ENCODE peak calls at places on chromosomes 5 and 9, in ten cellular contexts. O, L, V, Q, F, S, H, N, C and M are unnamed samples.

GRCh38 chr5:140235776-140236558 is 61.0 kb downstream of the CYSTM1 start:
- DNase-seq in O (no peak), L (peak; percentile 21), V (no peak), Q (no peak), F (no peak), S (no peak), H (no peak), N (no peak), C (no peak), M (peak; percentile 87)

GRCh38 chr5:122195784-122196394 is 66.5 kb downstream of the ZNF474 start:
- DNase-seq in O (no peak), L (peak; percentile 62), V (peak; percentile 57), Q (no peak), F (peak; percentile 86), S (peak; percentile 73), H (peak; percentile 71), N (no peak), C (peak; percentile 57), M (peak; percentile 68)

GRCh38 chr9:134730761-134731496 is 89.3 kb downstream of the COL5A1 start:
- DNase-seq in O (no peak), L (no peak), V (no peak), Q (no peak), F (no peak), S (no peak), H (no peak), N (peak; percentile 23), C (no peak), M (no peak)

GRCh38 chr9:107465467-107466451 is 23.8 kb downstream of the KLF4 start:
- DNase-seq in O (peak; percentile 91), L (peak; percentile 82), V (peak; percentile 55), Q (peak; percentile 84), F (peak; percentile 90), S (peak; percentile 90), H (peak; percentile 74), N (peak; percentile 81), C (peak; percentile 71), M (peak; percentile 69)

GRCh38 chr9:109411818-109412352 is 86.2 kb downstream of the PTPN3 start:
- DNase-seq in O (no peak), L (peak; percentile 10), V (peak; percentile 15), Q (no peak), F (peak; percentile 66), S (peak; percentile 54), H (peak; percentile 72), N (no peak), C (peak; percentile 43), M (peak; percentile 33)

GRCh38 chr9:113631811-113632665 is 168.5 kb downstream of the RGS3 start:
- DNase-seq in O (no peak), L (no peak), V (no peak), Q (peak; percentile 53), F (no peak), S (no peak), H (no peak), N (no peak), C (no peak), M (no peak)

GRCh38 chr5:79236364-79236969 is 536 bp downstream of the JMY start:
- DNase-seq in O (peak; percentile 78), L (peak; percentile 43), V (peak; percentile 20), Q (peak; percentile 65), F (peak; percentile 66), S (peak; percentile 65), H (peak; percentile 36), N (peak; percentile 83), C (peak; percentile 33), M (peak; percentile 41)

GRCh38 chr5:172902497-172903472 is 56.4 kb upstream of the RPL26L1 start:
- DNase-seq in O (peak; percentile 96), L (peak; percentile 87), V (peak; percentile 73), Q (peak; percentile 95), F (peak; percentile 95), S (peak; percentile 89), H (peak; percentile 93), N (peak; percentile 94), C (peak; percentile 93), M (peak; percentile 66)

GRCh38 chr5:179301796-179302195 is 43.5 kb downstream of the ADAMTS2 start:
- DNase-seq in O (peak; percentile 74), L (no peak), V (no peak), Q (no peak), F (no peak), S (no peak), H (peak; percentile 52), N (peak; percentile 68), C (no peak), M (no peak)

GRCh38 chr5:72066658-72067057 is 40.6 kb upstream of the MAP1B start:
- DNase-seq in O (no peak), L (peak; percentile 96), V (peak; percentile 71), Q (no peak), F (peak; percentile 94), S (peak; percentile 57), H (peak; percentile 79), N (no peak), C (no peak), M (peak; percentile 88)

GRCh38 chr5:82418608-82418950 is 140.4 kb upstream of the RPS23 start:
- DNase-seq in O (no peak), L (no peak), V (no peak), Q (no peak), F (no peak), S (no peak), H (no peak), N (no peak), C (no peak), M (no peak)

GRCh38 chr9:84513981-84514380 is 155.5 kb upstream of the NTRK2 start:
- DNase-seq in O (no peak), L (no peak), V (no peak), Q (no peak), F (no peak), S (no peak), H (no peak), N (no peak), C (no peak), M (peak; percentile 21)

GRCh38 chr9:63728287-63728686 is 1556.7 kb downstream of the FOXD4L5 start:
- DNase-seq in O (no peak), L (no peak), V (no peak), Q (no peak), F (no peak), S (no peak), H (no peak), N (no peak), C (no peak), M (no peak)

GRCh38 chr9:133230093-133230492 is 21.0 kb upstream of the OBP2B start:
- DNase-seq in O (no peak), L (no peak), V (no peak), Q (no peak), F (no peak), S (no peak), H (no peak), N (no peak), C (peak; percentile 3), M (no peak)

GRCh38 chr5:81751836-81752643 is 1.1 kb upstream of the SSBP2 start:
- DNase-seq in O (peak; percentile 83), L (no peak), V (no peak), Q (peak; percentile 81), F (no peak), S (no peak), H (no peak), N (peak; percentile 90), C (peak; percentile 55), M (no peak)

GRCh38 chr5:79695501-79695900 is 5.9 kb downstream of the CMYA5 start:
- DNase-seq in O (no peak), L (peak; percentile 23), V (no peak), Q (no peak), F (no peak), S (no peak), H (no peak), N (no peak), C (no peak), M (no peak)

GRCh38 chr5:93886917-93887361 is 145.5 kb upstream of the POU5F2 start:
- DNase-seq in O (no peak), L (no peak), V (no peak), Q (no peak), F (peak; percentile 40), S (no peak), H (no peak), N (no peak), C (no peak), M (no peak)

GRCh38 chr9:88991066-88992030 is at the start of gene S1PR3:
- DNase-seq in O (peak; percentile 92), L (peak; percentile 37), V (peak; percentile 36), Q (peak; percentile 86), F (peak; percentile 78), S (peak; percentile 77), H (peak; percentile 54), N (peak; percentile 93), C (peak; percentile 49), M (peak; percentile 43)
- H3K4me3 ChIP-seq in O (peak within 1 kb of the TSS; percentile 94), L (peak within 1 kb of the TSS; percentile 78), V (peak within 1 kb of the TSS; percentile 92), Q (peak within 1 kb of the TSS; percentile 77), F (peak within 1 kb of the TSS; percentile 88), S (peak within 1 kb of the TSS; percentile 77), H (peak within 1 kb of the TSS; percentile 86), N (peak within 1 kb of the TSS; percentile 82), C (peak within 1 kb of the TSS; percentile 75), M (peak within 1 kb of the TSS; percentile 36)

GRCh38 chr5:138274189-138274853 is at the start of gene GFRA3:
- DNase-seq in O (no peak), L (no peak), V (no peak), Q (no peak), F (peak; percentile 7), S (peak; percentile 28), H (peak; percentile 14), N (no peak), C (no peak), M (peak; percentile 3)
- H3K4me3 ChIP-seq in O (peak within 1 kb of the TSS; percentile 25), L (peak within 1 kb of the TSS; percentile 10), V (no peak within 1 kb of the TSS), Q (peak within 1 kb of the TSS; percentile 45), F (no peak within 1 kb of the TSS), S (no peak within 1 kb of the TSS), H (peak within 1 kb of the TSS; percentile 43), N (no peak within 1 kb of the TSS), C (peak within 1 kb of the TSS; percentile 56), M (peak within 1 kb of the TSS; percentile 16)

GRCh38 chr9:74887041-74887980 is at the start of gene TRPM6:
- DNase-seq in O (peak; percentile 92), L (peak; percentile 53), V (peak; percentile 24), Q (peak; percentile 85), F (peak; percentile 94), S (peak; percentile 86), H (peak; percentile 88), N (peak; percentile 92), C (peak; percentile 71), M (peak; percentile 84)
- H3K4me3 ChIP-seq in O (peak within 1 kb of the TSS; percentile 78), L (peak within 1 kb of the TSS; percentile 86), V (peak within 1 kb of the TSS; percentile 61), Q (peak within 1 kb of the TSS; percentile 65), F (peak within 1 kb of the TSS; percentile 79), S (peak within 1 kb of the TSS; percentile 85), H (peak within 1 kb of the TSS; percentile 69), N (peak within 1 kb of the TSS; percentile 69), C (peak within 1 kb of the TSS; percentile 53), M (peak within 1 kb of the TSS; percentile 57)

DNA sequence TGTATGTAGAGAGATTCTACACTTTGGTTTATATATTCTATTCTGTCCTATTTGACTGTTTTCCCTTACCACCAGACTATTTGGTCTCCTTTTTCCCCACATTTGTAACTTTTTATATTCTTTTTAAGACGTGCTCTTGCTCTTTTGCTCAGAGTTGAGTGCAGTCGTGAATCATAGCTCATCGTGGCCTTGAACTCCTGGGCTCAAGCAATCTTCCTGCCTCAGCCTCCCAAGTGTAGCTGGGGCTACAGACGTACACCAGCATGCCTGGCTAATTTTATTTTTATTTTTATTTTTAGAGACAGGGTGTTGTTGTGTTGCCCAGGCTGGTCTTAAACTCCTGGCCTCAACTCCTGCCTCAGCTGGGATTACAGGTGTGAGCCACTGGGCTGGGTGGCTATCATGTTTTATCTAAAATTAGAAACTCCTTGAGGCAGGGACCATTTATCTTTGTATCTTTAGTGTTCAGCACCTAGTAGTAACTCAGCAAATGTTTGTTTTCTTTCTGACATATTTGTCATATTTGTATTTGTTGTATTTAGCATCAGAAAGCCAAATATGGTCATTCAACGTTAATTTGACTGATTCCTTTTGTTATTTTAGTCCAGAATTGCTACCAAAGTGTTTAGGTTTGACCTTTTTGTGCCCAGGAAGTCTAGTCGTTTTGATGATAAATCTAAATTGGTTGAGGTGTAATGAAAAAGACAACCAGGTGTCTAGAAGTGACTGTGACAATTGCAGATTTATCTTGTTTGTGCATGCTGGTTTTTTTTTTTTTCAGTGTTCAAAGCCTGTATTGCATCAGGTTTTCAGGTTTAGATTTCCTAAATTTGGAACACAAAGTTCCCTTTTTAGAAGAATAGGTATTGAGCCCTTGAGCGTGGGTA is 44.3 kb downstream of the ERBIN start:
- DNase-seq in O (no peak), L (no peak), V (no peak), Q (no peak), F (no peak), S (no peak), H (no peak), N (no peak), C (peak; percentile 43), M (no peak)
- H3K4me3 ChIP-seq in O (no peak overlapping the region), L (no peak overlapping the region), V (no peak overlapping the region), Q (no peak overlapping the region), F (no peak overlapping the region), S (no peak overlapping the region), H (no peak overlapping the region), N (no peak overlapping the region), C (no peak overlapping the region), M (no peak overlapping the region)